ENCODE peak calls at places on chromosomes 13 and 19, in five cellular contexts. One of them, this sample, is unnamed.

GRCh38 chr13:42364613-42365000 is 92.7 kb downstream of the AKAP11 start:
- DNase-seq in uterus: no peak
- DNase-seq in ascending aorta: no peak
- DNase-seq in PC-3: no peak
- DNase-seq in RWPE1: no peak
- DNase-seq in this sample: no peak

GRCh38 chr13:28325022-28325421 is 169.9 kb downstream of the FLT1 start:
- DNase-seq in ascending aorta: no peak
- DNase-seq in PC-3: no peak
- DNase-seq in uterus: no peak
- DNase-seq in RWPE1: no peak
- DNase-seq in this sample: no peak

GRCh38 chr19:2055871-2056809 is 5.1 kb upstream of the MKNK2 start:
- DNase-seq in ascending aorta: no peak
- DNase-seq in uterus: peak
- DNase-seq in PC-3: peak
- DNase-seq in RWPE1: no peak
- DNase-seq in this sample: no peak

GRCh38 chr19:5131866-5132561 is 163.1 kb downstream of the KDM4B start:
- DNase-seq in ascending aorta: no peak
- DNase-seq in uterus: no peak
- DNase-seq in RWPE1: peak
- DNase-seq in PC-3: peak
- DNase-seq in this sample: peak

GRCh38 chr13:99985886-99986527 is 4.4 kb downstream of the ZIC2 start:
- DNase-seq in PC-3: no peak
- DNase-seq in ascending aorta: no peak
- DNase-seq in uterus: no peak
- DNase-seq in RWPE1: no peak
- DNase-seq in this sample: no peak

GRCh38 chr19:45097776-45098520 is 5.0 kb downstream of the PPP1R37 start:
- DNase-seq in ascending aorta: no peak
- DNase-seq in RWPE1: peak
- DNase-seq in uterus: peak
- DNase-seq in PC-3: peak
- DNase-seq in this sample: peak

GRCh38 chr13:30479154-30479553 is 13.4 kb upstream of the HMGB1 start:
- DNase-seq in ascending aorta: no peak
- DNase-seq in PC-3: no peak
- DNase-seq in uterus: no peak
- DNase-seq in RWPE1: no peak
- DNase-seq in this sample: no peak

GRCh38 chr19:31532034-31532433 is 182.8 kb upstream of the TSHZ3 start:
- DNase-seq in uterus: no peak
- DNase-seq in RWPE1: no peak
- DNase-seq in ascending aorta: no peak
- DNase-seq in PC-3: no peak
- DNase-seq in this sample: no peak

GRCh38 chr13:97953376-97953970 is at the start of gene IPO5:
- DNase-seq in ascending aorta: no peak
- DNase-seq in uterus: no peak
- DNase-seq in PC-3: no peak
- DNase-seq in RWPE1: no peak
- DNase-seq in this sample: no peak

GRCh38 chr13:112132619-112133018 is 65.7 kb downstream of the SOX1 start:
- DNase-seq in RWPE1: no peak
- DNase-seq in uterus: no peak
- DNase-seq in PC-3: no peak
- DNase-seq in ascending aorta: no peak
- DNase-seq in this sample: no peak

GRCh38 chr19:39166571-39167391 is 30.0 kb upstream of the NCCRP1 start:
- DNase-seq in PC-3: peak
- DNase-seq in uterus: peak
- DNase-seq in RWPE1: peak
- DNase-seq in ascending aorta: no peak
- DNase-seq in this sample: no peak

GRCh38 chr19:32843716-32844245 is 25.8 kb downstream of the SLC7A9 start:
- DNase-seq in ascending aorta: no peak
- DNase-seq in RWPE1: no peak
- DNase-seq in uterus: no peak
- DNase-seq in PC-3: no peak
- DNase-seq in this sample: no peak

DNA sequence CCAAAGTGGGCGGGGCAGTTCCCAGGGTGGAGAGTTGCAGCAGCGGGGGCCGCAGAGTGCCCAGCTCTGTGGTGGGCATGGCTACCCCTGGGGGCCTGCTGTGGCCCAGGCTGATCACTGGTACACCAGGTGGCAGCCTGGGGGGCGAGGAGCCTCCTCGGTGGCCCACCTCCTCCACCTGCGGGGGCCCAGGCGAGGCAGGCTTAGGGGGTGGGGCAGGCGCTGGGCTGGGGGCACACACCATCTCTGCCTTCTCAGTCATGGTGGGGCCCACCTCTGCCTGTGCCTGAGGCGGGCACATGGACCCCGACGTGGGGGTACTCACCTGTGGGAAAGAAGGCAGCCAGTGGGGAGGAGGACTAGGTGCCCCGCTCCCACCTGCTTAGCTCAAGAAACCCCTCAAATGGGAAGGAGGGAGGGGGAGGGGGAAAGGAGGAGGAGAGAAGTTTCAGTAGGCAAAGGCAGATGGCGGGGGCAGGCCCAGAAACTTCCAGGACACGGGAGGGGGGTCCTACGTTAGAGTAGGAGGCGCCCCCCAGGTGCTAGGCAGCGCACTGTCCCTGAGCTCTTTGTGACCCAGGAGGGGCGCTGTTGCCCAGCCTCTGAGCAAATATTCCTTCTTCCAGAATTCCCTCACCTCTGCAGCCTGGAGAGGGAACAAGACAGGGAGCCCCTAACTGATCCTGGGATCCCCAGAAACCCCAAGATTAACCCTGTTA is 1.6 kb downstream of the LYL1 start:
- DNase-seq in uterus: peak
- DNase-seq in PC-3: peak
- DNase-seq in RWPE1: no peak
- DNase-seq in ascending aorta: no peak
- DNase-seq in this sample: no peak
- H3K27ac ChIP-seq in uterus: peak
- H3K27ac ChIP-seq in PC-3: no peak
- H3K27ac ChIP-seq in RWPE1: peak
- H3K27ac ChIP-seq in ascending aorta: peak
- H3K27ac ChIP-seq in this sample: no peak

DNA sequence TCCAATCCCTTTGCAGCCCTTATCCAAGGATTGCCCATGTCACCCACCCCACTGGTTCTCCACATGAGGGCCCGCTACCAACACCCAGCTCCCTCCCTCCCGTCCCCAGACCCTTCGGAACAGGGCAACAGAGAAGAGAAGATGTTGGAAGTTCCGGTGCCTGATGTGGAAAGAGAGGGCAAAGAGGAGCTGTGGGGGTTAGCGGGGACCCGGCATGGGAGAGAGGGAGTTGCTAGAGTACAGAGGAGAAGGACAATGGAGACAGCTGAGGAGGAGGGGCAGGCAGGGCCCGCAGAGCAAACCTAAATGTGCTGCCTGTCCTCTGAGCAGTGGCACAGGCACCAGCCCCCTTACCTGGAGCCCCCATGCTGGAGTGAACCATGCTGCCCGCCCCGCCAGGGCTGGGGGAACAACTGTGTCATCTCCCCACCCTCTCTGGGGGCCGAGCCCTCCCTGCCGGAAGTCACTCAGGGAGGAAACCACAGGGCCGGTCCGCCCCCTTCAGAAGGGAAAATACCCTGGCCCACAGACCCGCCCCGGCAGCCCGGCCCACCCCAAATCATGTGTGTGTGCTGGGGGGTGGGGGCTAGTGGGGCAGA is at the start of gene POU2F2:
- DNase-seq in RWPE1: no peak
- DNase-seq in ascending aorta: peak
- DNase-seq in PC-3: no peak
- DNase-seq in uterus: no peak
- DNase-seq in this sample: no peak
- H3K27ac ChIP-seq in RWPE1: peak
- H3K27ac ChIP-seq in ascending aorta: no peak
- H3K27ac ChIP-seq in PC-3: no peak
- H3K27ac ChIP-seq in uterus: no peak
- H3K27ac ChIP-seq in this sample: peak

GRCh38 chr19:18895828-18896341 is at the start of gene CERS1:
- DNase-seq in PC-3: no peak
- DNase-seq in RWPE1: no peak
- DNase-seq in uterus: no peak
- DNase-seq in ascending aorta: no peak
- DNase-seq in this sample: no peak

GRCh38 chr19:18895038-18895827 is 725 bp downstream of the CERS1 start:
- DNase-seq in RWPE1: peak
- DNase-seq in PC-3: peak
- DNase-seq in ascending aorta: no peak
- DNase-seq in uterus: peak
- DNase-seq in this sample: no peak

GRCh38 chr19:18897108-18898029 is 1.4 kb upstream of the CERS1 start:
- DNase-seq in PC-3: no peak
- DNase-seq in uterus: no peak
- DNase-seq in RWPE1: no peak
- DNase-seq in ascending aorta: no peak
- DNase-seq in this sample: no peak

GRCh38 chr19:18898081-18898532 is 2.1 kb upstream of the CERS1 start:
- DNase-seq in ascending aorta: no peak
- DNase-seq in uterus: no peak
- DNase-seq in RWPE1: no peak
- DNase-seq in PC-3: no peak
- DNase-seq in this sample: no peak

GRCh38 chr19:18896421-18896841 is 473 bp upstream of the CERS1 start:
- DNase-seq in ascending aorta: no peak
- DNase-seq in uterus: no peak
- DNase-seq in PC-3: peak
- DNase-seq in RWPE1: peak
- DNase-seq in this sample: no peak
- H3K27ac ChIP-seq in ascending aorta: no peak
- H3K27ac ChIP-seq in uterus: no peak
- H3K27ac ChIP-seq in PC-3: no peak
- H3K27ac ChIP-seq in RWPE1: no peak
- H3K27ac ChIP-seq in this sample: no peak

GRCh38 chr19:50431343-50432220 is 1.1 kb upstream of the MYBPC2 start:
- DNase-seq in uterus: peak
- DNase-seq in ascending aorta: peak
- DNase-seq in RWPE1: peak
- DNase-seq in PC-3: peak
- DNase-seq in this sample: no peak
- H3K27ac ChIP-seq in uterus: no peak
- H3K27ac ChIP-seq in ascending aorta: peak
- H3K27ac ChIP-seq in RWPE1: no peak
- H3K27ac ChIP-seq in PC-3: no peak
- H3K27ac ChIP-seq in this sample: no peak

GRCh38 chr19:13040232-13040915 is 45.1 kb downstream of the NFIX start:
- DNase-seq in PC-3: no peak
- DNase-seq in RWPE1: no peak
- DNase-seq in ascending aorta: no peak
- DNase-seq in uterus: no peak
- DNase-seq in this sample: no peak
- H3K27ac ChIP-seq in PC-3: no peak
- H3K27ac ChIP-seq in RWPE1: peak
- H3K27ac ChIP-seq in ascending aorta: peak
- H3K27ac ChIP-seq in uterus: peak
- H3K27ac ChIP-seq in this sample: no peak

GRCh38 chr13:113546571-113547247 is 37.8 kb upstream of the TFDP1 start:
- DNase-seq in uterus: no peak
- DNase-seq in ascending aorta: no peak
- DNase-seq in PC-3: no peak
- DNase-seq in RWPE1: no peak
- DNase-seq in this sample: no peak
- H3K27ac ChIP-seq in uterus: peak
- H3K27ac ChIP-seq in ascending aorta: peak
- H3K27ac ChIP-seq in PC-3: no peak
- H3K27ac ChIP-seq in RWPE1: peak
- H3K27ac ChIP-seq in this sample: no peak

This sample was measured in epithelial cell of prostate.